ENCODE peak calls at places on chromosomes 1 and 21, in five cellular contexts. J is SK-N-SH, C is IMR-90, M is spleen, B is GM12878. U is an unnamed sample. For H3K9me3, the result is how much of the 10 kb centered on the place peaks cover.

GRCh38 chr1:19710825-19711611 is 46.3 kb downstream of the HTR6 start:
- DNase-seq in J (no peak), C (no peak), M (no peak), B (peak), U (no peak)

GRCh38 chr1:100643430-100644196 is 75.9 kb upstream of the VCAM1 start:
- DNase-seq in J (no peak), C (peak), M (no peak), B (no peak), U (no peak)

GRCh38 chr1:109046671-109047070 is 4.8 kb upstream of the WDR47 start:
- DNase-seq in J (no peak), C (no peak), M (no peak), B (no peak), U (no peak)

GRCh38 chr21:40016667-40017066 is 149.4 kb downstream of the PCP4 start:
- DNase-seq in J (no peak), C (no peak), M (peak), B (no peak), U (no peak)

GRCh38 chr1:18365099-18365705 is 115.5 kb upstream of the KLHDC7A start:
- DNase-seq in J (no peak), C (no peak), M (no peak), B (no peak), U (no peak)

GRCh38 chr1:198018529-198018928 is 101.4 kb downstream of the LHX9 start:
- DNase-seq in J (no peak), C (peak), M (no peak), B (no peak), U (peak)

GRCh38 chr1:960371-961131 is at the start of gene KLHL17:
- DNase-seq in J (peak), C (peak), M (peak), B (no peak), U (peak)

GRCh38 chr1:214604543-214604942 is 1.5 kb downstream of the CENPF start:
- DNase-seq in J (peak), C (peak), M (no peak), B (no peak), U (no peak)

GRCh38 chr1:27993241-27993640 is 33.5 kb downstream of the XKR8 start:
- DNase-seq in J (no peak), C (no peak), M (no peak), B (no peak), U (no peak)

DNA sequence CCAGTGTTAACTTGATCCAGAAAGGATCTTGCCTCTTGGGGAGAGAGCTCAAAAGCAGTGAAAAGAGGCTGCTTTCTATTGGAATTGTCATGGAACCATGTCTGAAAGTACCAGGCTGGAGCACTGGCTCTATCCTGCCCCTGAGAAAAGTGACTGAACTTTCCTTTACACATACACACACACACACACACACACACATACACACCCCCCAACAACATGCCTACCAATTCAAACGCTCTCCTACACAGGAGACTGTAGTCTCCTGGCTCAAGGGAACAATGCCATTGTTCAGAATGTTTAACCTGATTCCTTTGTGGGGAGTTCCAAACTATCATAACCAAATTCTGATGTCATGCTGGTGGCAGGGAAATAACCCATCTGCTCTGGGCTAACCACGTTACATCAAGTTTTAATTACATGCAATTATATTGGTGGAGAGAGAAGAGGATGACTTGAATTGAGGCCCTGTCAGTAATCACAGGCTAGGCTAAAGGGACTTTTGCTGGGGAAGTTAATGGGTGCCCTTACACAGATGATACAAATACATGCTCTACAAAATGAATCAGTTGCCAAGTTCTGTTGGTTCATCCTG is 52.3 kb upstream of the DUSP10 start:
- DNase-seq in J (no peak), C (peak), M (no peak), B (peak), U (no peak)
- H3K4me3 ChIP-seq in J (no peak), C (no peak), M (no peak), B (no peak), U (no peak)

DNA sequence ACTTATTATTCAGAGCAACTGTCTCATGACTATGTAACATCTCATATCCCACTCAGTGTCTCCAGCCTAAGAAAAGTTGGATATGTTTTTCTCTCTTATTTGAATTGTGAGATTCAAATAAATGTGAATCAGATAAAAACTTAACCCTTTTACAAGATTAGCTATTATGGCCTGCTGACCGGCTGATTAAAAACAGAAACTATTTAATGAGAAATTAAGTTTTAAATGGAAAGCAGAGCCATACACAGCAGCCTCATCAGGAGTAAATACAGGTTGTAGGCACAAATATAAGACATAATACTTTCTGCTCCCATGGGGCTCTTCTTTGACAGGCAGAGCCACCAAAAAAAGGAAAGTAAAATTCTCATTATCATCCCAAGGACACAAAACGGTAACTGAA is 307.0 kb upstream of the PRMT6 start:
- DNase-seq in J (peak), C (no peak), M (no peak), B (no peak), U (no peak)
- H3K9me3 ChIP-seq in J (under half), C (under half), M (under half), B (under half), U (under half)

GRCh38 chr1:5993553-5994510 is 1.6 kb upstream of the NPHP4 start:
- DNase-seq in J (no peak), C (no peak), M (peak), B (no peak), U (no peak)
- H3K4me3 ChIP-seq in J (peak), C (peak), M (peak), B (peak), U (peak)

GRCh38 chr1:2941907-2942306 is 79.4 kb upstream of the ACTRT2 start:
- DNase-seq in J (no peak), C (no peak), M (peak), B (no peak), U (no peak)
- H3K9me3 ChIP-seq in J (under half), C (half or more), M (under half), B (under half), U (under half)

DNA sequence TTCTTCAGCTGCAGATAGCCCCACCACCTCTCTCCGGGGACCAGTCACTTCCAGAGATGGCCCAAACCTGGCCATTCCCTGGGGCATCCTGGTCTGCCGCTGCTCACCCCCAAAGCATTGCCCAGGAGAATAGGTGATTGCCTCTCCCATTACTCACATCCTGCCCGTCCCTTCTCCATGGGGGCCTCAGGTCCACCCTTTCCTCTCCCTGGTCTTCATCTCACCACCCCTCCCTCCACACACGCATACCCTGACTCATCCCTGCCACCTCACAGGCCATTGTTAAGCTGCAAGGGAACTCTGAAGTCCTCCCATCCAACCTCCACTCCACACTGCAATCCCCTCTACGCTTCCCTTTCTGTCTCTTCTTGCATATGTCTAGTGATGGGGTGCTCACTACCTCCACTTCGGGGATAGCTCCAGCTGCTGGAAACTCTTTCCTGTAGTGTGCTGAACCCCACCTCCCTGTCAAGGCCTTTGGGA is at the start of gene PLEKHG5:
- DNase-seq in J (no peak), C (peak), M (no peak), B (no peak), U (peak)
- H3K4me3 ChIP-seq in J (peak), C (peak), M (peak), B (peak), U (peak)

GRCh38 chr1:94362466-94363058 is 55.6 kb upstream of the ABCD3 start:
- DNase-seq in J (no peak), C (peak), M (no peak), B (no peak), U (no peak)

GRCh38 chr1:94355485-94355980 is 62.7 kb upstream of the ABCD3 start:
- DNase-seq in J (no peak), C (no peak), M (no peak), B (no peak), U (no peak)

GRCh38 chr1:94358630-94359599 is 59.3 kb upstream of the ABCD3 start:
- DNase-seq in J (peak), C (no peak), M (no peak), B (no peak), U (no peak)

DNA sequence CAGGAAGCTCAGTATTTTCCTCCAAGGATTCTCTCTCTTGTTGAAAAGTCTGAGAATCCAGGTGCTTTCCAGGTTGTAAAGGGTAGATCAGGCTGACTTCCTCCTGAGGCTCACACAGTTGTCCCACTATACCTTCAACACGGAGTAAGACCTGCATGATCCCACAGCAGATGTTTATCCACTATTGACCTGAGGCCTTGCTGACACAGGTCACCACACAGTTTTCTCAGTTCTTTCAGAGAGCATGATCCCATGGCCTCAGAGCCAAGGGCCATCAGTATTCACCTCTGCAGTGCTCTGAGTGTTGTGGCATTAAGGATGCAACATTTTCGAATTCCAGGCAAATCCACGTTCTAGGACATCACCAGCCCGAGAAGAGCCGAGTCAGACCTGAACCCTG is 60.5 kb upstream of the ABCD3 start:
- DNase-seq in J (no peak), C (no peak), M (no peak), B (no peak), U (no peak)
- H3K9me3 ChIP-seq in J (under half), C (under half), M (under half), B (under half), U (under half)

U was measured in MG63.